ENCODE peak calls at places on chromosome 5, in five cellular contexts. Q is psoas muscle, R is GM06990, D is fibroblast of the aortic adventitia, B is IMR-90. S is an unnamed sample.

GRCh38 chr5:54909911-54910870 is 75.2 kb downstream of the ESM1 start:
- DNase-seq in Q (no peak), D (peak; percentile 78), R (no peak), B (peak; percentile 84), S (peak; percentile 25)

GRCh38 chr5:40599676-40600075 is 80.0 kb upstream of the PTGER4 start:
- DNase-seq in B (no peak), D (no peak), R (no peak), Q (no peak), S (no peak)

GRCh38 chr5:56918054-56918453 is 8.7 kb downstream of the SETD9 start:
- DNase-seq in R (no peak), D (no peak), Q (no peak), B (no peak), S (no peak)

GRCh38 chr5:167460449-167461020 is 830.9 kb upstream of the WWC1 start:
- DNase-seq in B (no peak), R (peak; percentile 29), Q (no peak), D (no peak), S (no peak)

GRCh38 chr5:59745422-59745863 is 148.1 kb downstream of the PDE4D start:
- DNase-seq in R (no peak), B (peak; percentile 66), Q (peak; percentile 55), D (peak; percentile 73), S (peak; percentile 80)

GRCh38 chr5:74296685-74297084 is 343.8 kb downstream of the ENC1 start:
- DNase-seq in D (peak; percentile 36), B (peak; percentile 66), R (no peak), Q (no peak), S (no peak)

GRCh38 chr5:177086918-177087706 is 397 bp downstream of the FGFR4 start:
- DNase-seq in B (no peak), Q (peak; percentile 67), R (peak; percentile 71), D (no peak), S (no peak)

GRCh38 chr5:143836161-143836725 is 24.3 kb downstream of the HMHB1 start:
- DNase-seq in R (no peak), B (no peak), D (no peak), Q (no peak), S (peak; percentile 94)

GRCh38 chr5:76204713-76205112 is 121.5 kb downstream of the SV2C start:
- DNase-seq in B (no peak), R (no peak), Q (no peak), D (peak; percentile 1), S (peak; percentile 1)

GRCh38 chr5:83376461-83376860 is 95.1 kb upstream of the VCAN start:
- DNase-seq in B (no peak), D (peak; percentile 55), R (no peak), Q (no peak), S (no peak)

GRCh38 chr5:102796481-102796880 is 41.4 kb downstream of the PAM start:
- DNase-seq in R (no peak), Q (no peak), D (no peak), B (peak; percentile 7), S (peak; percentile 18)

GRCh38 chr5:149141957-149142851 is 911 bp downstream of the ABLIM3 start:
- DNase-seq in D (no peak), R (no peak), B (peak; percentile 44), Q (peak; percentile 56), S (no peak)

DNA sequence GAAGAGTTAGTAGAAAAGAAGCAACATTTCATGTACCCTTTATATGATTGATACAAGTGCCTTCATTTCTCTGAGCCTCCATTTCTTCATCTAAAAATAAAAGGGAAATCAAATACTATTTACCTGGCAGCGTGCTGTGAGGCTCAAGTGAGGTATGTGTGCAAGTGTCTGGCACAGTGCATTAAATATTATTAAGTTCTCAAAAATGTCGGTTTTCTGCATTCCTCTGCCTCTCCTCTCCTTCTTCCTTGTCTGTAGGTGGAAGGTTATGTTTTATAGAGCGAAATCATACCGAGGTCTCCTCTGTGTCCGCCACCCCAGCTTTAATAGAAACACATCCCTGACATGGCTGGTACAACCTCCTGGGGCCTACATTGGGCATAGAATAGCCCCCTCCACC is 93.0 kb downstream of the FGF18 start:
- DNase-seq in Q (no peak), B (no peak), R (no peak), D (no peak), S (no peak)
- H3K4me3 ChIP-seq in Q (no peak overlapping the region), B (no peak overlapping the region), R (no peak overlapping the region), D (no peak overlapping the region), S (no peak overlapping the region)

GRCh38 chr5:3139596-3139995 is 388.1 kb upstream of the IRX2 start:
- DNase-seq in Q (no peak), R (no peak), B (no peak), D (no peak), S (no peak)
- TF ChIP-seq CTCF in Q (no peak), R (no peak), B (no peak), D (no peak), S (no peak)

GRCh38 chr5:16464664-16465543 is 696 bp downstream of the ZNF622 start:
- DNase-seq in R (peak; percentile 27), Q (peak; percentile 57), D (peak; percentile 19), B (no peak), S (no peak)

GRCh38 chr5:16465544-16466432 is at the start of gene ZNF622:
- DNase-seq in Q (peak; percentile 95), B (peak; percentile 88), R (peak; percentile 91), D (peak; percentile 85), S (peak; percentile 90)

GRCh38 chr5:16461782-16462181 is 3.8 kb downstream of the ZNF622 start:
- DNase-seq in Q (no peak), B (peak; percentile 94), R (no peak), D (peak; percentile 59), S (peak; percentile 95)

GRCh38 chr5:16471387-16471786 is 5.8 kb upstream of the ZNF622 start:
- DNase-seq in B (no peak), D (no peak), Q (no peak), R (no peak), S (no peak)

GRCh38 chr5:16467363-16468219 is 2.0 kb upstream of the ZNF622 start:
- DNase-seq in R (peak; percentile 66), D (peak; percentile 63), Q (no peak), B (peak; percentile 78), S (peak; percentile 61)
- H3K4me3 ChIP-seq in R (peak overlapping the region; percentile 98), D (peak overlapping the region; percentile 90), Q (peak overlapping the region; percentile 83), B (no peak overlapping the region), S (no peak overlapping the region)

DNA sequence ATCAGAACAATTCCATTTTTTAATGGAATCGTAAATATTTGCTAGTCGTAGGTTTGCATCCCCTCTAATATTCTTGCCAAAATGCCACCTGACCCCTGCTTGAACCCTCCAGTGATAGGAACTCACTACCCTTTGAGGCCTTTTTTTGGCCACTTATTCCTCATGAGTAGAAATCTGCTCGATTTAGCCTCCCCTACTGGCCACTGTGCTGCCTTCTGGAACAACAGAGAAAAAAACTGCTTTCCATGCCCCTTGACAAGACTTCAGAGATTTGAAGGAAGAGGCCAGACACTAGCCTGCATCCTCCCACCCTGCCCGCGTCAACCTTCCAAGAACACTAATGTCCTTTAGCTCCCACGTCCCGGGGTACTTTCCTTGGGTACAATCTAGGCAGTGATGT is 4.1 kb downstream of the CCDC69 start:
- DNase-seq in Q (no peak), B (no peak), D (no peak), R (no peak), S (no peak)
- TF ChIP-seq CTCF in Q (no peak), B (peak; percentile 19), D (peak; percentile 12), R (peak; percentile 38), S (peak; percentile 14)

DNA sequence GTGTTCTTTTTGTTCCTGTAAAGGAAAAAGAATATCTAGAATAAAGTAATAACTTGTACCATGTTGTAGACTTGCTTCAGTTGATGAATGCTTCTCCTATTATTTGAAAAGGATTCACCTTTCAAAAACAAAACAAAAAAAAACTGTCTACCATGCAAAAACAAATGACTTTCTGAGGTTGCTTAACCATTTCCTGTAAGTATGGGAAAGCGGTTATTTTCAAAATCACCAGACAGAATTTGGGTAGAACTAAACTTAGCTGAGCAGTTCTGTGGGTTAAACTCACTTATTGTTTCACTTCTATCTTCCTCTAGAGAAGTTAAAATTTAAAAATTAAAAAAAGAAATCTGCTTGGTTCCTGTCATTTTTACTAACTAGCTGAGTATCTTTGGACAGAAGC is 25.2 kb downstream of the LNPEP start:
- DNase-seq in R (peak; percentile 62), D (no peak), Q (no peak), B (no peak), S (no peak)
- H3K4me3 ChIP-seq in R (no peak overlapping the region), D (no peak overlapping the region), Q (no peak overlapping the region), B (no peak overlapping the region), S (no peak overlapping the region)

GRCh38 chr5:90865194-90865593 is 306.6 kb downstream of the ADGRV1 start:
- DNase-seq in R (no peak), Q (no peak), B (no peak), D (no peak), S (no peak)

GRCh38 chr5:90866915-90867715 is 308.5 kb downstream of the ADGRV1 start:
- DNase-seq in Q (no peak), B (peak; percentile 8), D (peak; percentile 41), R (no peak), S (peak; percentile 74)

GRCh38 chr5:90866333-90866732 is 307.7 kb downstream of the ADGRV1 start:
- DNase-seq in Q (no peak), R (peak; percentile 1), D (peak; percentile 56), B (peak; percentile 28), S (peak; percentile 32)

DNA sequence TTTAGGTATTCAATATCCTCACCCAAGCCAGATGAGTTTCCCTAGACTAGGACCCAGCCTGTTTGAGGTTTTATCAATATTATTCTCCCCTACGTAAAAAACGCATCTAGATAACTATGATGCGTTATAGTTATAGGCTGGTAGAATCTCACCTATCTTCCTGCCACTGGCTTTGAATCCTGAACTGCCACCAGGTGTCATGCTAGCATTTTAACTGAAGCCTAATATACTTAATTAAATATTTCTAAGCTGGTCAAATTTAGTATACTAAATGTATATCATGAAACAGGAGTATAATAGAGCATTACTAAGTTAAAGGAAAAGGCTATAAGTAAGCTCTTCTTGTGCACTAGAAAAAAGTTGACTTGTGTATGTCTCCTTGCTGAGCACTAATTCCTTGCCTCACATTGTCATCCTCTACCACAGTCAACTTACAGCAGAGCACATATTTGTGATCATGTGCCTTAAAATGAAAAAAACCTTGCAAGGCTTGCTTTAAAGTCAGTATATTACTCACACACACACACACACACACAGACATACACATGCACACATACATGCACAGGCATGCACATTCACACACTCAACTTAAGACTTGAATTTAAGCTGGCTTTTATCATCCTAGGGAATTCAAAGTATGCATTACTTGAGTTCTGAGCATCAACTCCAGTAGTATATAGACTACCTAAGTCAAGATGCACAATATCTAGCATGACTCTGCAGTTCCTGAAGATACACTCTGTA is 303.4 kb downstream of the ADGRV1 start:
- DNase-seq in D (no peak), B (no peak), Q (no peak), R (no peak), S (no peak)
- TF ChIP-seq CTCF in D (no peak), B (no peak), Q (no peak), R (no peak), S (no peak)

GRCh38 chr5:174688441-174689354 is 35.7 kb upstream of the MSX2 start:
- DNase-seq in D (no peak), R (no peak), B (no peak), Q (no peak), S (no peak)
- H3K4me3 ChIP-seq in D (no peak overlapping the region), R (no peak overlapping the region), B (no peak overlapping the region), Q (no peak overlapping the region), S (no peak overlapping the region)